ENCODE peak calls at places on chromosomes 2 and 18, in five cellular contexts. I is psoas muscle, E is HFF-Myc, W is epithelial cell of esophagus, F is mammary epithelial cell. M is an unnamed sample.

GRCh38 chr2:25257032-25257455 is 84.7 kb downstream of the DNMT3A start:
- DNase-seq in I (no peak), E (peak), W (no peak), F (no peak), M (no peak)

GRCh38 chr18:48826806-48827205 is 124.0 kb downstream of the SMAD7 start:
- DNase-seq in I (no peak), E (no peak), W (no peak), F (no peak), M (no peak)

GRCh38 chr2:74188018-74188601 is 9.4 kb upstream of the MOB1A start:
- DNase-seq in I (peak), E (peak), W (peak), F (peak), M (peak)

GRCh38 chr2:43845181-43845580 is 6.4 kb downstream of the ABCG8 start:
- DNase-seq in I (no peak), E (no peak), W (no peak), F (no peak), M (no peak)

GRCh38 chr2:220489116-220489515 is 861.7 kb downstream of the SLC4A3 start:
- DNase-seq in I (no peak), E (no peak), W (no peak), F (no peak), M (no peak)

GRCh38 chr2:239114616-239115265 is 266.9 kb downstream of the TWIST2 start:
- DNase-seq in I (no peak), E (no peak), W (no peak), F (no peak), M (no peak)

GRCh38 chr2:39837856-39838453 is 58.9 kb upstream of the THUMPD2 start:
- DNase-seq in I (no peak), E (no peak), W (peak), F (peak), M (peak)

GRCh38 chr18:10727477-10727876 is 201.7 kb downstream of the NAPG start:
- DNase-seq in I (no peak), E (no peak), W (no peak), F (no peak), M (no peak)

GRCh38 chr18:10482985-10483949 is 28.8 kb downstream of the APCDD1 start:
- DNase-seq in I (no peak), E (no peak), W (no peak), F (no peak), M (no peak)

DNA sequence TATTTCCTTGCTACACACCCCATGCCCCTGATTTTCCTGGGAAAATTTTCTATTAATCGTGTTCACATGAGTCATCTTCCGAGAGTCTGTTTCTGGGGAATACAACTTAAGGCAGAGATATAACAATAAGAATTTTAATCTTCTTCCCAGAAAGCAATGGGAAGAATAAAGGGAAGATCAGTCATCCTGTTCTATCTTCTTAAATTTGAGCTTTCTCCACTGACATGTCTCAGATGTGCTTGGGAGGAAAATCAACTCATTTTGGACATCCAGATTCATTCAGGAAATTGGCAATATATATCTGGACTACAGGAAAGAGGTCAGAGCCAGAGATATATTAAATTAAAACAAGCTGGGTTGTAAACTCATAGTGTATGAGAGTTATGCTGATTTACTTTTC is 62.3 kb upstream of the SPAG16 start:
- DNase-seq in I (no peak), E (no peak), W (no peak), F (no peak), M (no peak)
- TF ChIP-seq CTCF in I (no peak), E (no peak), W (no peak), F (no peak), M (no peak)

GRCh38 chr2:109260886-109261700 is 132.1 kb downstream of the SH3RF3 start:
- DNase-seq in I (no peak), E (no peak), W (peak), F (peak), M (no peak)
- TF ChIP-seq CTCF in I (no peak), E (peak), W (peak), F (peak), M (peak)

DNA sequence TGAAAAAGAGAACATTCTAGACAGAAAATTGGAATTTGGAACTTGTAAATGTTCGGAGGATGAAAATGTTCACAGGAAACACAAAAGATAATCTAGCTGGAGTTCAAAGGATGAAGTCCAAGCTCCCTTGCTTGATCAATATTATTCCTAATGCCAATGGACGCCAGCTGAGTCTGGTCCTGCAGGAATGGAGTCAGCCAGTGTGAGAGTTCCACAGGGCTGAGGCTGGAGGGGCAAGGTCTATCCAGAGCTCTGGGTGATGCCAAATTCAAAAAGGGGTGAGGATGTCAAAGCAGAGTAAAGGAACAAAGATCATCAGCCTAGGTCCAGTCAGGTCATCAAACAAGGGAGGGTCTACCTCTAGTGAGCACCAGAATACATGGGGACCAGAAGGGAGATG is 78.5 kb upstream of the CTNNA2 start:
- DNase-seq in I (no peak), E (no peak), W (no peak), F (no peak), M (no peak)
- TF ChIP-seq CTCF in I (no peak), E (no peak), W (no peak), F (no peak), M (no peak)

DNA sequence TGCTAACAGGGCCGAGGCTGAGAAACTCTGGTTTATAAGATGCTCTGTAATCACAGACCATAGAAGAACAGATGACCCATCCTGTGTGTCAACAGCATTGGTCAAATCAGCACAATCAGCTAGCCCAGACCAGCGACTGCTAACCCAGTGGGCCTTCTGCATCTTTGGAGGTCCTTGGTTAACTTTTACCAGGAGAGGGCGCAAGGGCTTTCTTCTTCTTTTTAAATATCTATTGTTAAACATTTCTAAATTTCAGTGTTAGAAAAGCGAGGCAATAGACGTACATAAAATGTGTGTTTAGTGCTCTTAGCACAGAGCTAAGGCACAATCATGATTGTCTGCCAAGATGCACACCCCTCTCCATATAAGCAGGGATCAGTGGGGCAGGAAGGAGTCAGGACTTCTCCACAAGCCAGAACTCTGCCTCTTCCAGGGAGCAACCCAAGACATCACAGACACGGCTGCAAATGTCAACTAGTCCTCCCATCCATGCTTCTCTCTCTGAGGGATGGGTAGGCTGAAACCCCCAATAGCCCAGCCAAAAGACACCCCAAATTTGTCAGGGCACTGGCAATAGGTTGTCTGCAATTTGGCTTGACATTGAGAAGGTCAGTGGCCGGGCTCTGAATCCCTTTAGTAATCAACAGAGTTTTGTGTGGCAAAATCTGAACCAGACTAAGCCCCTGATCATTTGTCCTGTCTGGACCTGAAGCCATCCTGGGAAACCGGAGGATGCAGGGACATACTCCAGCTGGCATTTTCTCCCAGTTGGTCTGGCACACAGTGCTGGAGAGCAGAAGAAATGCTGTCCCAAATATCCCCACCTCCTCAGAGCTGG is 188.2 kb downstream of the BCL2 start:
- DNase-seq in I (no peak), E (peak), W (peak), F (peak), M (peak)
- TF ChIP-seq CTCF in I (peak), E (peak), W (peak), F (peak), M (peak)

DNA sequence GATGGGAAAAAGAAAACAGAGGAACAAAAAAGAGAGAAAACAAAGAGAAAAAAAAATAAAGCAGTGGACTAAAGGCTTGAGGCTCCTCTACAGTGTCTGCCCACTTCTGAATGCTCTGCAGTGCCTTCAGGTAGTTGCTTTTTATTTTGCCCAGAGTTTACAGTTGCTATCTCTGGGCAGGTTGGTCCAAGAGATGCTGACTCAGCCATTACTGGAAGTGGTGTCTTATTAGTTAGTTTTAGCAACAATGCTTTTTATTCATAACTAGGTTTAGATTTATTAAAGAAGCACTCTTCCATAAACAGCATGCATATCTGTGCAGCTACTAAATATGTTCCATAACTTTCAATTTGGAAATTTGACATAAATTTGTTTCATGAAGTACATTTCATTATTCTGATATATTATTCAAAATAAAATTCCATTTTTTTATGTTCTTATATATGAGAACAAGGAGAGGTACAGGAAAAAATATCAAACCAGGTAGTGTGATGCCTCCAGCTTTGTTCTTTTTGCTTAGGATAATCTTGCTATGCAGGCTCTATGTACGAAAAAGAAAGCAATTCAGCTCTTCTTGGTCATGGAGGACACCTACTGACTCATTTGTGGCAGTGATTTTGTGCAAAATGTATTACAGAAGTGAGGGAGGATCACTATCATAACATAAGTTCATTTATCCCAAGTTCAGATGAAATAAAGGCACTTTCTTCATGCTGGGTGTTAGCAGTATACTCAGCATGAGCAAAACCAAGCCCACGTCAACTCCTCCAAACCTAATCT is 69.5 kb downstream of the RPIA start:
- DNase-seq in I (no peak), E (no peak), W (no peak), F (no peak), M (no peak)
- TF ChIP-seq CTCF in I (no peak), E (no peak), W (no peak), F (no peak), M (no peak)

GRCh38 chr2:120912101-120912985 is 176.7 kb downstream of the GLI2 start:
- DNase-seq in I (peak), E (no peak), W (no peak), F (no peak), M (peak)

GRCh38 chr2:120913972-120914838 is 178.5 kb downstream of the GLI2 start:
- DNase-seq in I (no peak), E (no peak), W (no peak), F (no peak), M (no peak)

GRCh38 chr2:120916446-120916845 is 180.8 kb downstream of the GLI2 start:
- DNase-seq in I (no peak), E (no peak), W (no peak), F (no peak), M (no peak)

GRCh38 chr2:120915670-120916069 is 180.0 kb downstream of the GLI2 start:
- DNase-seq in I (no peak), E (no peak), W (no peak), F (no peak), M (no peak)

GRCh38 chr2:120914839-120915521 is 179.3 kb downstream of the GLI2 start:
- DNase-seq in I (peak), E (peak), W (peak), F (peak), M (peak)
- TF ChIP-seq CTCF in I (peak), E (no peak), W (no peak), F (no peak), M (no peak)

DNA sequence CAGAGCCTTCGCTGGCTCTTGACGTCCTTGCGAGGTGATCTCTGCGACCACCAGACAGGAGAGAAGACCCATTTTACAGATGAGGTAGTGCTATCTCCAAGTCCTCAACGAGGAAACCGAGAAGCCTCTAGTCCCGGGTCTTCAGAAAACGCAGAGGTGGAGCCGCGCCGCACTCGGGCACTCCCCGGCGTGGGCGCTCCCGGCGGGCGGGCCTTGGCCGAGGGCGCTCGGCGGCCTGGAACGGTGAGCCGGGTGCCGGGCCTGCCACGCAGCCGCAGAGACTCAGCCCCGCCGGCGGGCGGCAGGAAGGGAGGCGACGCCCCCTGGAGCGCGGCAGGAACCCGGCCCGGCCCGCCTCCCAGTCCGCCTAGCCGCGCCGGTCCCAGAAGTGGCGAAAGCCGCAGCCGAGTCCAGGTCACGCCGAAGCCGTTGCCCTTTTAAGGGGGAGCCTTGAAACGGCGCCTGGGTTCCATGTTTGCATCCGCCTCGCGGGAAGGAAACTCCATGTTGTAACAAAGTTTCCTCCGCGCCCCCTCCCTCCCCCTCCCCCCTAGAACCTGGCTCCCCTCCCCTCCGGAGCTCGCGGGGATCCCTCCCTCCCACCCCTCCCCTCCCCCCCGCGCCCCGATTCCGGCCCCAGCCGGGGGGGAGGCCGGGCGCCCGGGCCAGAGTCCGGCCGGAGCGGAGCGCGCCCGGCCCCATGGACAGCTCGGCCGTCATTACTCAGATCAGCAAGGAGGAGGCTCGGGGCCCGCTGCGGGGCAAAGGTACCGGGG is at the start of gene CTDSP1:
- DNase-seq in I (peak), E (peak), W (peak), F (peak), M (peak)
- TF ChIP-seq CTCF in I (no peak), E (no peak), W (no peak), F (no peak), M (no peak)

DNA sequence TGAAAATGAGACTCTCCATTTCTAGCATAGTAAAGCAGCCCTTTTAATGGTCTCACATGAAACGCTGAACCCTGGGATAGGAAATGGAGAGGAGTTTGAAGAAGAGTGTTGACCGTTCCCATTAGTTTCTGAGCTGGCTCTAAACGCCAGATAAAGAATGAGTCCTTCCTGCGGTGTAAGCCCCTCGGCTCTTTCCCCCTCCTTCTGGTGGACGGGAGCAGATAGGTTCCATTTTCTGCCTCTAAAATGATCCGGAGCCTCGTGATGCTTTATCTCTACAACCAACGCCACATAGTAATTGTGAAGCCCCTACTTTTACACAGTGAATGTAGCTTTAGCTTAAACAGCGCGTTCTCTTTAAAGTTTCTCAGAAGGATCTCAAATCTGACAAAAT is 24.1 kb upstream of the ZNF516 start:
- DNase-seq in I (no peak), E (no peak), W (no peak), F (no peak), M (no peak)
- TF ChIP-seq CTCF in I (no peak), E (no peak), W (no peak), F (no peak), M (no peak)

M was measured in bronchial epithelial cell.